ENCODE peak calls at places on chromosomes 12 and 14, in five cellular contexts. K, X, U, Z and V are unnamed samples.

GRCh38 chr14:32085845-32086383 is 8.8 kb downstream of the ARHGAP5 start:
- DNase-seq in K (no peak), X (no peak), U (no peak), Z (no peak), V (no peak)

GRCh38 chr12:109993091-109993490 is 3.1 kb downstream of the GIT2 start:
- DNase-seq in K (no peak), X (no peak), U (no peak), Z (no peak), V (no peak)

GRCh38 chr12:128026696-128027574 is 240.0 kb upstream of the TMEM132C start:
- DNase-seq in K (no peak), X (no peak), U (no peak), Z (no peak), V (no peak)

GRCh38 chr14:73741876-73742519 is 27.8 kb upstream of the PNMA1 start:
- DNase-seq in K (peak), X (no peak), U (peak), Z (no peak), V (no peak)

GRCh38 chr14:63245893-63246292 is 41.6 kb downstream of the RHOJ start:
- DNase-seq in K (no peak), X (no peak), U (no peak), Z (no peak), V (no peak)

GRCh38 chr12:58443981-58444371 is 476.3 kb downstream of the LRIG3 start:
- DNase-seq in K (peak), X (no peak), U (no peak), Z (peak), V (no peak)

GRCh38 chr12:72035625-72036024 is 97.0 kb downstream of the TPH2 start:
- DNase-seq in K (no peak), X (no peak), U (peak), Z (no peak), V (no peak)

GRCh38 chr12:105696-106095 is 39.1 kb downstream of the IQSEC3 start:
- DNase-seq in K (no peak), X (no peak), U (no peak), Z (no peak), V (no peak)

GRCh38 chr12:132490481-132491348 is 764 bp downstream of the FBRSL1 start:
- DNase-seq in K (peak), X (no peak), U (no peak), Z (peak), V (no peak)

GRCh38 chr14:99899578-99900178 is 106.5 kb downstream of the EML1 start:
- DNase-seq in K (peak), X (no peak), U (no peak), Z (peak), V (no peak)

GRCh38 chr12:56998981-56999380 is 7.4 kb downstream of the ZBTB39 start:
- DNase-seq in K (no peak), X (no peak), U (no peak), Z (no peak), V (no peak)

GRCh38 chr14:97025722-97026121 is 228.5 kb downstream of the VRK1 start:
- DNase-seq in K (no peak), X (no peak), U (peak), Z (no peak), V (peak)

GRCh38 chr14:68886109-68886434 is 93.0 kb downstream of the ACTN1 start:
- DNase-seq in K (no peak), X (no peak), U (no peak), Z (no peak), V (no peak)

GRCh38 chr12:94078736-94079509 is 69.5 kb upstream of the PLXNC1 start:
- DNase-seq in K (no peak), X (no peak), U (no peak), Z (no peak), V (no peak)

GRCh38 chr14:69606258-69606657 is 5.1 kb upstream of the SUSD6 start:
- DNase-seq in K (no peak), X (peak), U (no peak), Z (no peak), V (no peak)

GRCh38 chr14:76644875-76645518 is 116.3 kb upstream of the VASH1 start:
- DNase-seq in K (peak), X (peak), U (peak), Z (peak), V (peak)

GRCh38 chr14:104536942-104537612 is 42.5 kb upstream of the C14orf180 start:
- DNase-seq in K (peak), X (no peak), U (no peak), Z (peak), V (no peak)

GRCh38 chr14:105061428-105062047 is 3.7 kb downstream of the GPR132 start:
- DNase-seq in K (no peak), X (no peak), U (no peak), Z (no peak), V (no peak)

GRCh38 chr12:70609203-70609602 is 28.0 kb downstream of the PTPRB start:
- DNase-seq in K (no peak), X (no peak), U (no peak), Z (no peak), V (no peak)

GRCh38 chr12:60842166-60842565 is 1246.3 kb downstream of the SLC16A7 start:
- DNase-seq in K (no peak), X (no peak), U (no peak), Z (no peak), V (no peak)

GRCh38 chr14:74913986-74914573 is 9.0 kb downstream of the RPS6KL1 start:
- DNase-seq in K (peak), X (peak), U (peak), Z (peak), V (no peak)

GRCh38 chr12:106274575-106275081 is 26.8 kb upstream of the CKAP4 start:
- DNase-seq in K (no peak), X (no peak), U (no peak), Z (no peak), V (no peak)

GRCh38 chr12:33476058-33476457 is 36.4 kb upstream of the SYT10 start:
- DNase-seq in K (no peak), X (no peak), U (no peak), Z (no peak), V (no peak)

GRCh38 chr12:108207791-108208730 is 79.0 kb downstream of the WSCD2 start:
- DNase-seq in K (no peak), X (no peak), U (no peak), Z (no peak), V (no peak)

GRCh38 chr12:108204117-108204516 is 75.0 kb downstream of the WSCD2 start:
- DNase-seq in K (no peak), X (no peak), U (no peak), Z (no peak), V (no peak)

GRCh38 chr12:108201808-108202207 is 72.7 kb downstream of the WSCD2 start:
- DNase-seq in K (no peak), X (no peak), U (no peak), Z (no peak), V (no peak)

GRCh38 chr12:108204618-108205017 is 75.5 kb downstream of the WSCD2 start:
- DNase-seq in K (no peak), X (no peak), U (no peak), Z (no peak), V (no peak)

GRCh38 chr12:108205864-108206263 is 76.8 kb downstream of the WSCD2 start:
- DNase-seq in K (no peak), X (no peak), U (no peak), Z (no peak), V (no peak)
- H2BK120ac ChIP-seq in K (no peak), X (no peak), U (no peak), Z (no peak), V (no peak)

GRCh38 chr12:51217968-51218606 is at the start of gene POU6F1:
- DNase-seq in K (peak), X (peak), U (peak), Z (peak), V (no peak)

GRCh38 chr12:51218607-51219161 is 822 bp upstream of the POU6F1 start:
- DNase-seq in K (no peak), X (no peak), U (peak), Z (no peak), V (no peak)

GRCh38 chr12:51216652-51217051 is 1.2 kb downstream of the POU6F1 start:
- DNase-seq in K (no peak), X (no peak), U (no peak), Z (no peak), V (no peak)

GRCh38 chr12:51219345-51219744 is 1.5 kb upstream of the POU6F1 start:
- DNase-seq in K (no peak), X (no peak), U (no peak), Z (no peak), V (no peak)

GRCh38 chr12:51217133-51217967 is 512 bp downstream of the POU6F1 start:
- DNase-seq in K (peak), X (peak), U (peak), Z (no peak), V (no peak)
- H2BK120ac ChIP-seq in K (peak), X (no peak), U (peak), Z (peak), V (no peak)

DNA sequence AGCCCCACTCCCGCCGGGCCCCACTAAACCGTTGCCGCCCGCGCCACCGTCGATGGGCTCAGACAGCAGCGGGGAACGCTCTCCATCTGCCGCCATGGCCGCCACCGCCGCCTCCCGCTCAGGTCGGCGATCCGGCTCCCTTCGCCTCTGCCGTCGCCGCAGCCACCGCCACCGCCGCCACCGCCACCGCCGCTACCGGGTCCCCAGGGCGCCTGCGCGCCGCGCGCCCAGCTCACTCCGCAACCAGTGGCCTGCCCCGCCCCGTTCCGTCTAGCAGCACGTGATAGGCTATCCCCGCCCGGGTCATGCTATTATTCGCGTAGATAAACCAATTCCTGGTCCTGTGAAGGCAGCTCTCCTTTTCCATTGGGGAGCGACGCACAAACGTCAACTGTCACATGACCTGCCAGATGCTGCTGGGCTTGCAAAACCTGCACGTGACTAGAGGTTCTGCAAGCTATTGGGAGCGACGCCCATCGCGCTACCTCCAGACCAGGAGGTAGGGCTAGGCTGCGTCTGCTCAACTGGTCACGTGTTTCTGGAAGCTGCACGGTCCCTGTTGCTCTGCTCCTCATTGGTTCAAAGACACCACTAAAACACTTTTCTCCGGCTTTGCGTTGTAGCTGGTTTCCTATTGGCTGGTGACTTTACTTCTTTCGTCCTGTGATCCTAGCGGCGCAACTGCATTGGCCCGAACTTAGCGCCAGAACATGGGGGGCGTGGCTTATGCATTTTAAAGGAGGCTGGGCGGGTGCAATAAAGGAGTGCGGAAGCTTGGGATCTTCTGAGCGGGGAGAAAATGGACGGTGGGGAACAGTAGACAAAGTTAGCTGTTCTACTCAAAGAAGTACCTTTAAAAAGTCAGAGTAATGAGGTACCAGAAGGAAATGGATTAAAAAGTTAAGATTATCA is at the start of gene PIP4P1:
- DNase-seq in K (peak), X (peak), U (peak), Z (peak), V (peak)
- H2BK120ac ChIP-seq in K (peak), X (no peak), U (peak), Z (no peak), V (no peak)

GRCh38 chr14:56570295-56570694 is 9.3 kb upstream of the TMEM260 start:
- DNase-seq in K (no peak), X (no peak), U (no peak), Z (no peak), V (no peak)
- H2BK120ac ChIP-seq in K (no peak), X (no peak), U (no peak), Z (no peak), V (no peak)

DNA sequence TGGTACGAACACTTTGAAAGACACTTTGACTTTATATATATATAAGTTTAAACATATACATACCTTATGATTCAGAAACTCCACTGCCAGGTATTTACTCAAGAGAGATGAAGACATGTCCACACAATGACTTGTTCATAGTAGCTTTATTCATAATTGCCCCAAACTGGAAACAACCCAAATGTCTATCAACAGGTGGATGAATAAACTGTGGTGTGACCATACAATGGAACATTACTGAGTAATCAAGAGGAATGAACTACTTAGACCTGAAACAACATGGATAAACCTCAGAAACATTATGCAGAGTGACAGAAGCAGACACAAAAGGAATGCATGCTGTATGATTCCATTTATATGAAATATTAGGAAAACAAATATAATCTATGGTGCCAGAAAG is 71.1 kb downstream of the PPP1R36 start:
- DNase-seq in K (no peak), X (no peak), U (no peak), Z (no peak), V (no peak)
- H2BK120ac ChIP-seq in K (no peak), X (no peak), U (no peak), Z (no peak), V (no peak)

GRCh38 chr14:22483863-22484593 is 105.0 kb downstream of the DAD1 start:
- DNase-seq in K (no peak), X (no peak), U (no peak), Z (no peak), V (no peak)
- H2BK120ac ChIP-seq in K (no peak), X (no peak), U (no peak), Z (no peak), V (no peak)

GRCh38 chr14:55129086-55129427 is at the start of gene LGALS3:
- DNase-seq in K (peak), X (peak), U (peak), Z (peak), V (no peak)
- H2BK120ac ChIP-seq in K (peak), X (no peak), U (no peak), Z (peak), V (no peak)

GRCh38 chr12:117084405-117085317 is 14.6 kb downstream of the TESC start:
- DNase-seq in K (no peak), X (no peak), U (no peak), Z (no peak), V (no peak)

GRCh38 chr12:117090388-117090787 is 8.8 kb downstream of the TESC start:
- DNase-seq in K (no peak), X (no peak), U (no peak), Z (no peak), V (no peak)

GRCh38 chr12:117085318-117085947 is 13.8 kb downstream of the TESC start:
- DNase-seq in K (no peak), X (no peak), U (no peak), Z (no peak), V (no peak)

GRCh38 chr12:117089463-117089862 is 9.8 kb downstream of the TESC start:
- DNase-seq in K (no peak), X (no peak), U (no peak), Z (no peak), V (no peak)

GRCh38 chr12:117087808-117088207 is 11.4 kb downstream of the TESC start:
- DNase-seq in K (no peak), X (no peak), U (no peak), Z (no peak), V (no peak)
- H2BK120ac ChIP-seq in K (no peak), X (no peak), U (no peak), Z (no peak), V (no peak)

GRCh38 chr12:52204931-52205505 is 13.2 kb upstream of the KRT80 start:
- DNase-seq in K (no peak), X (no peak), U (no peak), Z (no peak), V (no peak)
- H2BK120ac ChIP-seq in K (no peak), X (no peak), U (no peak), Z (peak), V (no peak)